ENCODE peak calls at places on chromosomes 16 and 17, in six cellular contexts. One of them, this sample, is unnamed.
A peak's percentile ranks its signal among the peaks of the same experiment; 100 is the strongest.

GRCh38 chr16:67411339-67411738 is 4.9 kb downstream of the ZDHHC1 start:
- DNase-seq in spleen: no peak
- DNase-seq in HCT116: no peak
- DNase-seq in GM23338: no peak
- DNase-seq in SK-N-SH: no peak
- DNase-seq in esophagus muscularis mucosa: no peak
- DNase-seq in this sample: no peak

GRCh38 chr16:19757762-19758595 is 39.9 kb downstream of the IQCK start:
- DNase-seq in spleen: no peak
- DNase-seq in HCT116: no peak
- DNase-seq in GM23338: no peak
- DNase-seq in SK-N-SH: no peak
- DNase-seq in esophagus muscularis mucosa: no peak
- DNase-seq in this sample: no peak

GRCh38 chr16:49635009-49635350 is 220.9 kb downstream of the ZNF423 start:
- DNase-seq in spleen: no peak
- DNase-seq in HCT116: no peak
- DNase-seq in GM23338: no peak
- DNase-seq in SK-N-SH: no peak
- DNase-seq in esophagus muscularis mucosa: no peak
- DNase-seq in this sample: no peak

GRCh38 chr17:4704991-4705390 is 1.1 kb upstream of the PELP1 start:
- DNase-seq in spleen: no peak
- DNase-seq in HCT116: no peak
- DNase-seq in GM23338: no peak
- DNase-seq in SK-N-SH: no peak
- DNase-seq in esophagus muscularis mucosa: no peak
- DNase-seq in this sample: no peak

GRCh38 chr17:1034652-1035210 is 37.8 kb downstream of the TIMM22 start:
- DNase-seq in spleen: no peak
- DNase-seq in HCT116: no peak
- DNase-seq in GM23338: no peak
- DNase-seq in SK-N-SH: no peak
- DNase-seq in esophagus muscularis mucosa: no peak
- DNase-seq in this sample: no peak

GRCh38 chr16:17382949-17383348 is 87.8 kb downstream of the XYLT1 start:
- DNase-seq in spleen: no peak
- DNase-seq in HCT116: no peak
- DNase-seq in GM23338: no peak
- DNase-seq in SK-N-SH: no peak
- DNase-seq in esophagus muscularis mucosa: no peak
- DNase-seq in this sample: no peak

GRCh38 chr16:68242085-68242484 is 3.1 kb upstream of the PLA2G15 start:
- DNase-seq in spleen: no peak
- DNase-seq in HCT116: no peak
- DNase-seq in GM23338: no peak
- DNase-seq in SK-N-SH: no peak
- DNase-seq in esophagus muscularis mucosa: no peak
- DNase-seq in this sample: no peak

GRCh38 chr16:49356728-49357488 is 16.7 kb upstream of the C16orf78 start:
- DNase-seq in spleen: no peak
- DNase-seq in HCT116: no peak
- DNase-seq in GM23338: no peak
- DNase-seq in SK-N-SH: no peak
- DNase-seq in esophagus muscularis mucosa: no peak
- DNase-seq in this sample: no peak

GRCh38 chr17:9273334-9274118 is 252.2 kb downstream of the NTN1 start:
- DNase-seq in spleen: no peak
- DNase-seq in HCT116: no peak
- DNase-seq in GM23338: no peak
- DNase-seq in SK-N-SH: no peak
- DNase-seq in esophagus muscularis mucosa: no peak
- DNase-seq in this sample: no peak

GRCh38 chr16:78519896-78520295 is 420.4 kb downstream of the WWOX start:
- DNase-seq in spleen: no peak
- DNase-seq in HCT116: no peak
- DNase-seq in GM23338: no peak
- DNase-seq in SK-N-SH: no peak
- DNase-seq in esophagus muscularis mucosa: no peak
- DNase-seq in this sample: no peak

GRCh38 chr16:27362570-27363245 is 39.3 kb upstream of the IL21R start:
- DNase-seq in spleen: no peak
- DNase-seq in HCT116: no peak
- DNase-seq in GM23338: no peak
- DNase-seq in SK-N-SH: no peak
- DNase-seq in esophagus muscularis mucosa: no peak
- DNase-seq in this sample: no peak

GRCh38 chr17:19744492-19744891 is 3.6 kb downstream of the ALDH3A1 start:
- DNase-seq in spleen: no peak
- DNase-seq in HCT116: no peak
- DNase-seq in GM23338: no peak
- DNase-seq in SK-N-SH: no peak
- DNase-seq in esophagus muscularis mucosa: no peak
- DNase-seq in this sample: no peak

GRCh38 chr17:77779711-77780539 is 178.6 kb upstream of the TNRC6C start:
- DNase-seq in spleen: no peak
- DNase-seq in HCT116: no peak
- DNase-seq in GM23338: no peak
- DNase-seq in SK-N-SH: peak; percentile 93
- DNase-seq in esophagus muscularis mucosa: no peak
- DNase-seq in this sample: no peak

GRCh38 chr17:47304191-47304590 is 19.6 kb upstream of the EFCAB13 start:
- DNase-seq in spleen: no peak
- DNase-seq in HCT116: no peak
- DNase-seq in GM23338: no peak
- DNase-seq in SK-N-SH: no peak
- DNase-seq in esophagus muscularis mucosa: no peak
- DNase-seq in this sample: no peak

GRCh38 chr17:72719582-72720493 is 372.6 kb downstream of the SLC39A11 start:
- DNase-seq in spleen: peak; percentile 76
- DNase-seq in HCT116: no peak
- DNase-seq in GM23338: no peak
- DNase-seq in SK-N-SH: no peak
- DNase-seq in esophagus muscularis mucosa: no peak
- DNase-seq in this sample: no peak

GRCh38 chr17:76565728-76566612 is 19.7 kb downstream of the ST6GALNAC2 start:
- DNase-seq in spleen: no peak
- DNase-seq in HCT116: no peak
- DNase-seq in GM23338: peak; percentile 47
- DNase-seq in SK-N-SH: no peak
- DNase-seq in esophagus muscularis mucosa: no peak
- DNase-seq in this sample: no peak

GRCh38 chr17:76568771-76569170 is 16.9 kb downstream of the ST6GALNAC2 start:
- DNase-seq in spleen: peak; percentile 69
- DNase-seq in HCT116: no peak
- DNase-seq in GM23338: peak; percentile 64
- DNase-seq in SK-N-SH: peak; percentile 58
- DNase-seq in esophagus muscularis mucosa: no peak
- DNase-seq in this sample: no peak

GRCh38 chr17:76566988-76567431 is 18.6 kb downstream of the ST6GALNAC2 start:
- DNase-seq in spleen: no peak
- DNase-seq in HCT116: no peak
- DNase-seq in GM23338: no peak
- DNase-seq in SK-N-SH: peak; percentile 19
- DNase-seq in esophagus muscularis mucosa: no peak
- DNase-seq in this sample: no peak

GRCh38 chr17:76566613-76566943 is 19.1 kb downstream of the ST6GALNAC2 start:
- DNase-seq in spleen: no peak
- DNase-seq in HCT116: no peak
- DNase-seq in GM23338: no peak
- DNase-seq in SK-N-SH: no peak
- DNase-seq in esophagus muscularis mucosa: no peak
- DNase-seq in this sample: no peak

DNA sequence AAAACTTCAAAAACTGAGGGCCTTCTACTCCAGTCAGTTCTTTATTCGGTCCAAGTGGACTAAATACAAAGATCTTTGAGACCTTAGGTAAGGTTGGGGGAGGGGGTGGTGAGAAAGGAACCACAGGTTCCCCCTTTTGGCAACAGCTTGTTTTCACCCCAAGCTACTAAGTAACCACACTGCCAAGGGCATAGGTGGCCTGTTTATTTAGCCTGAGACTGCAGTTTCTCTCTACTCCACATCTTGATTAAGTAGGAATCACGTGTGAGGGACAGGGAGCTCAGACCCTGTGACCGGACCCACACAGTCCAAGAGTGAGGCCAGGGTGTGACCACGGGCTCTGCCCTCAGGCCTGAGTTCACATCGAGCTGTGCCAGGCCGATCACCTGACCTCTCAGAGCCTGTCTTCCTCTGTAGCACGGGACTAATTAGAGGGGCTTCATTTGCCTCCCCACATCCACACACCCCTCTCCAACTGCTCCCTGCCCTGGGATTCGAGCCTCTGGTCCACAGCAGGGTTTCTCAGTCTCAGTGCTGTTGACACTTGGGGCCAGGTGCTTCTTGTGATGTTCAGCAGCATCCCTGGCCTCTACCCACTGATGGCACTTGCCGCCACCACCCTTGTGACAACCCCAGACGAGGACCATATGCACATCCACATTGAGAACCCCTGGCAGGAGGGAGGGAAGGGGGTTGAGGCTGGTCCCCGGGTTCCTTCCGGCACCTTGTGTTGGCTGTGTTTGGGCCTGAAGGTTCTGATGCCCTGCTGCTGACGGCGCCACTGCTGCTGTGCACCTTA is 17.8 kb downstream of the ST6GALNAC2 start:
- DNase-seq in spleen: peak; percentile 79
- DNase-seq in HCT116: no peak
- DNase-seq in GM23338: peak; percentile 53
- DNase-seq in SK-N-SH: peak; percentile 45
- DNase-seq in esophagus muscularis mucosa: no peak
- DNase-seq in this sample: peak; percentile 75
- TF ChIP-seq POLR2AphosphoS5 in spleen: peak; percentile 35
- TF ChIP-seq POLR2AphosphoS5 in HCT116: peak; percentile 47
- TF ChIP-seq POLR2AphosphoS5 in GM23338: peak; percentile 16
- TF ChIP-seq POLR2AphosphoS5 in SK-N-SH: no peak
- TF ChIP-seq POLR2AphosphoS5 in esophagus muscularis mucosa: no peak
- TF ChIP-seq POLR2AphosphoS5 in this sample: no peak

GRCh38 chr17:34998205-34998604 is 17.9 kb downstream of the LIG3 start:
- DNase-seq in spleen: peak; percentile 94
- DNase-seq in HCT116: peak; percentile 38
- DNase-seq in GM23338: peak; percentile 69
- DNase-seq in SK-N-SH: peak; percentile 70
- DNase-seq in esophagus muscularis mucosa: peak; percentile 93
- DNase-seq in this sample: peak; percentile 70
- TF ChIP-seq POLR2AphosphoS5 in spleen: peak; percentile 66
- TF ChIP-seq POLR2AphosphoS5 in HCT116: no peak
- TF ChIP-seq POLR2AphosphoS5 in GM23338: no peak
- TF ChIP-seq POLR2AphosphoS5 in SK-N-SH: no peak
- TF ChIP-seq POLR2AphosphoS5 in esophagus muscularis mucosa: no peak
- TF ChIP-seq POLR2AphosphoS5 in this sample: no peak

GRCh38 chr17:44436336-44436735 is 46.9 kb upstream of the ITGA2B start:
- DNase-seq in spleen: no peak
- DNase-seq in HCT116: no peak
- DNase-seq in GM23338: no peak
- DNase-seq in SK-N-SH: no peak
- DNase-seq in esophagus muscularis mucosa: no peak
- DNase-seq in this sample: no peak

GRCh38 chr17:44442806-44443205 is 53.4 kb upstream of the ITGA2B start:
- DNase-seq in spleen: no peak
- DNase-seq in HCT116: no peak
- DNase-seq in GM23338: no peak
- DNase-seq in SK-N-SH: no peak
- DNase-seq in esophagus muscularis mucosa: no peak
- DNase-seq in this sample: no peak

GRCh38 chr17:44439168-44439567 is 49.7 kb upstream of the ITGA2B start:
- DNase-seq in spleen: no peak
- DNase-seq in HCT116: no peak
- DNase-seq in GM23338: no peak
- DNase-seq in SK-N-SH: no peak
- DNase-seq in esophagus muscularis mucosa: no peak
- DNase-seq in this sample: no peak

GRCh38 chr17:44438634-44439033 is 49.2 kb upstream of the ITGA2B start:
- DNase-seq in spleen: no peak
- DNase-seq in HCT116: no peak
- DNase-seq in GM23338: peak; percentile 10
- DNase-seq in SK-N-SH: peak; percentile 8
- DNase-seq in esophagus muscularis mucosa: no peak
- DNase-seq in this sample: peak; percentile 39
- TF ChIP-seq POLR2AphosphoS5 in spleen: peak; percentile 70
- TF ChIP-seq POLR2AphosphoS5 in HCT116: no peak
- TF ChIP-seq POLR2AphosphoS5 in GM23338: no peak
- TF ChIP-seq POLR2AphosphoS5 in SK-N-SH: no peak
- TF ChIP-seq POLR2AphosphoS5 in esophagus muscularis mucosa: no peak
- TF ChIP-seq POLR2AphosphoS5 in this sample: no peak

GRCh38 chr17:34312080-34312479 is 7.2 kb upstream of the CCL8 start:
- DNase-seq in spleen: no peak
- DNase-seq in HCT116: no peak
- DNase-seq in GM23338: no peak
- DNase-seq in SK-N-SH: no peak
- DNase-seq in esophagus muscularis mucosa: no peak
- DNase-seq in this sample: no peak
- TF ChIP-seq POLR2AphosphoS5 in spleen: no peak
- TF ChIP-seq POLR2AphosphoS5 in HCT116: no peak
- TF ChIP-seq POLR2AphosphoS5 in GM23338: no peak
- TF ChIP-seq POLR2AphosphoS5 in SK-N-SH: no peak
- TF ChIP-seq POLR2AphosphoS5 in esophagus muscularis mucosa: peak; percentile 65
- TF ChIP-seq POLR2AphosphoS5 in this sample: no peak

GRCh38 chr17:42833771-42834422 is 700 bp downstream of the PSME3 start:
- DNase-seq in spleen: no peak
- DNase-seq in HCT116: no peak
- DNase-seq in GM23338: no peak
- DNase-seq in SK-N-SH: no peak
- DNase-seq in esophagus muscularis mucosa: no peak
- DNase-seq in this sample: no peak

GRCh38 chr17:42830971-42831370 is 2.2 kb upstream of the PSME3 start:
- DNase-seq in spleen: no peak
- DNase-seq in HCT116: no peak
- DNase-seq in GM23338: no peak
- DNase-seq in SK-N-SH: no peak
- DNase-seq in esophagus muscularis mucosa: no peak
- DNase-seq in this sample: no peak

GRCh38 chr17:42835732-42836131 is 2.5 kb downstream of the PSME3 start:
- DNase-seq in spleen: no peak
- DNase-seq in HCT116: no peak
- DNase-seq in GM23338: no peak
- DNase-seq in SK-N-SH: no peak
- DNase-seq in esophagus muscularis mucosa: no peak
- DNase-seq in this sample: no peak

GRCh38 chr17:42832213-42832933 is 824 bp upstream of the PSME3 start:
- DNase-seq in spleen: no peak
- DNase-seq in HCT116: no peak
- DNase-seq in GM23338: no peak
- DNase-seq in SK-N-SH: peak; percentile 47
- DNase-seq in esophagus muscularis mucosa: no peak
- DNase-seq in this sample: no peak

GRCh38 chr17:42832934-42833770 is at the start of gene PSME3:
- DNase-seq in spleen: peak; percentile 99
- DNase-seq in HCT116: peak; percentile 82
- DNase-seq in GM23338: peak; percentile 95
- DNase-seq in SK-N-SH: peak; percentile 94
- DNase-seq in esophagus muscularis mucosa: peak; percentile 97
- DNase-seq in this sample: peak; percentile 93
- TF ChIP-seq POLR2AphosphoS5 in spleen: peak; percentile 99
- TF ChIP-seq POLR2AphosphoS5 in HCT116: peak; percentile 93
- TF ChIP-seq POLR2AphosphoS5 in GM23338: peak; percentile 98
- TF ChIP-seq POLR2AphosphoS5 in SK-N-SH: peak; percentile 94
- TF ChIP-seq POLR2AphosphoS5 in esophagus muscularis mucosa: peak; percentile 99
- TF ChIP-seq POLR2AphosphoS5 in this sample: peak; percentile 94

GRCh38 chr17:28871056-28871579 is 16.3 kb downstream of the ERAL1 start:
- DNase-seq in spleen: peak; percentile 84
- DNase-seq in HCT116: no peak
- DNase-seq in GM23338: no peak
- DNase-seq in SK-N-SH: no peak
- DNase-seq in esophagus muscularis mucosa: no peak
- DNase-seq in this sample: no peak
- TF ChIP-seq POLR2AphosphoS5 in spleen: peak; percentile 45
- TF ChIP-seq POLR2AphosphoS5 in HCT116: no peak
- TF ChIP-seq POLR2AphosphoS5 in GM23338: no peak
- TF ChIP-seq POLR2AphosphoS5 in SK-N-SH: no peak
- TF ChIP-seq POLR2AphosphoS5 in esophagus muscularis mucosa: no peak
- TF ChIP-seq POLR2AphosphoS5 in this sample: no peak